ENCODE peak calls at places on chromosomes 16 and 17, in nine cellular contexts. X is heart left ventricle; T is GM12891; W is islet precursor cell; I is stimulated activated CD4-positive, alpha-beta T cell treated with anti-CD3 and anti-CD28 coated beads, Interleukin-1b, Interleukin-23, amount 100 ng/mL, for 24 hours; K is H9; M is activated CD4-positive, alpha-beta T cell treated with anti-CD3 and anti-CD28 coated beads, Interleukin-2, amount 10 ng/mL, durations not matched to agents 7 days and 5 days; O is left ventricle myocardium inferior; G is T follicular helper cell. D is an unnamed sample.

GRCh38 chr17:57589151-57590034 is 155.7 kb downstream of the CCDC182 start:
- DNase-seq in G (no peak), T (no peak), W (no peak), X (no peak), K (no peak), O (no peak), I (no peak), M (no peak), D (no peak)

GRCh38 chr17:10754109-10754508 is 24.3 kb upstream of the TMEM220 start:
- DNase-seq in G (no peak), X (no peak), T (peak; percentile 29), K (peak; percentile 87), M (peak; percentile 39), I (no peak), W (peak; percentile 87), O (no peak), D (peak; percentile 61)

GRCh38 chr17:45018514-45019176 is 32.8 kb downstream of the DCAKD start:
- DNase-seq in I (no peak), O (peak; percentile 37), T (no peak), X (no peak), W (no peak), G (no peak), K (no peak), M (no peak), D (no peak)

GRCh38 chr16:54282202-54282922 is 4.2 kb downstream of the IRX3 start:
- DNase-seq in O (peak; percentile 64), I (no peak), W (peak; percentile 77), X (peak; percentile 65), G (no peak), M (no peak), K (peak; percentile 63), T (no peak), D (peak; percentile 70)

GRCh38 chr16:23160574-23160973 is 11.3 kb upstream of the USP31 start:
- DNase-seq in X (no peak), M (no peak), W (no peak), T (no peak), K (peak; percentile 46), G (no peak), O (no peak), I (no peak), D (no peak)

GRCh38 chr16:28163699-28164584 is 47.8 kb downstream of the XPO6 start:
- DNase-seq in W (no peak), X (no peak), I (no peak), T (no peak), O (no peak), K (no peak), M (no peak), G (no peak), D (peak; percentile 52)

GRCh38 chr17:51119415-51120356 is 982 bp downstream of the SPAG9 start:
- DNase-seq in I (no peak), M (peak; percentile 53), X (peak; percentile 45), T (no peak), O (peak; percentile 41), K (peak; percentile 77), W (peak; percentile 83), G (no peak), D (peak; percentile 76)

GRCh38 chr16:30413116-30413806 is 5.9 kb downstream of the ZNF771 start:
- DNase-seq in T (no peak), K (no peak), W (no peak), I (no peak), X (no peak), O (no peak), M (no peak), G (no peak), D (no peak)

GRCh38 chr16:68146583-68146982 is 61.4 kb downstream of the NFATC3 start:
- DNase-seq in M (no peak), X (no peak), W (no peak), O (no peak), I (no peak), G (no peak), K (no peak), T (no peak), D (peak; percentile 13)

GRCh38 chr17:9994761-9995160 is 89.7 kb upstream of the RCVRN start:
- DNase-seq in M (no peak), X (no peak), T (no peak), G (no peak), W (no peak), K (no peak), O (no peak), I (no peak), D (no peak)

GRCh38 chr16:57533618-57534336 is 2.6 kb downstream of the CCDC102A start:
- DNase-seq in W (peak; percentile 54), X (no peak), M (peak; percentile 46), G (no peak), I (no peak), T (no peak), O (no peak), K (peak; percentile 25), D (peak; percentile 33)

GRCh38 chr17:49520386-49521087 is 25.4 kb downstream of the NGFR start:
- DNase-seq in M (no peak), O (no peak), T (peak; percentile 3), K (peak; percentile 20), X (no peak), G (no peak), W (no peak), I (no peak), D (no peak)

GRCh38 chr17:59505610-59506276 is 59.7 kb upstream of the DHX40 start:
- DNase-seq in W (peak; percentile 94), M (no peak), G (no peak), I (no peak), K (no peak), X (no peak), O (no peak), T (no peak), D (no peak)

GRCh38 chr16:34078697-34079096 is 619.3 kb downstream of the TP53TG3F start:
- DNase-seq in G (no peak), X (no peak), T (no peak), W (no peak), M (no peak), I (no peak), O (no peak), K (no peak), D (peak; percentile 9)

GRCh38 chr16:14289692-14290340 is 218.7 kb downstream of the MRTFB start:
- DNase-seq in X (no peak), M (peak; percentile 38), K (peak; percentile 76), I (no peak), W (peak; percentile 55), O (no peak), G (no peak), T (no peak), D (peak; percentile 62)

GRCh38 chr16:89009343-89010209 is 32.6 kb upstream of the CBFA2T3 start:
- DNase-seq in K (peak; percentile 56), W (peak; percentile 73), X (no peak), T (no peak), G (no peak), M (peak; percentile 54), I (no peak), O (no peak), D (peak; percentile 53)

GRCh38 chr16:228151-228855 is 946 bp downstream of the LUC7L start:
- DNase-seq in X (no peak), G (no peak), M (peak; percentile 32), T (no peak), K (no peak), I (no peak), O (no peak), W (no peak), D (peak; percentile 18)

GRCh38 chr16:54505479-54506247 is 219.1 kb upstream of the IRX3 start:
- DNase-seq in X (no peak), T (no peak), K (no peak), W (no peak), M (no peak), G (no peak), O (no peak), I (no peak), D (no peak)

GRCh38 chr17:55454906-55455474 is 33.4 kb upstream of the MMD start:
- DNase-seq in I (no peak), T (no peak), G (no peak), X (no peak), K (no peak), W (no peak), M (no peak), O (no peak), D (no peak)

GRCh38 chr17:10042589-10043244 is 137.6 kb upstream of the RCVRN start:
- DNase-seq in W (no peak), G (no peak), I (no peak), K (no peak), M (no peak), T (no peak), O (no peak), X (no peak), D (no peak)

GRCh38 chr16:56281256-56281805 is 90.0 kb downstream of the GNAO1 start:
- DNase-seq in G (no peak), W (peak; percentile 71), O (no peak), I (no peak), X (no peak), M (no peak), K (peak; percentile 95), T (no peak), D (peak; percentile 26)

GRCh38 chr16:9909072-9909471 is 273.2 kb downstream of the GRIN2A start:
- DNase-seq in K (no peak), O (no peak), T (no peak), M (no peak), X (no peak), G (no peak), I (no peak), W (no peak), D (no peak)

GRCh38 chr16:673399-673991 is 2.0 kb upstream of the RHBDL1 start:
- DNase-seq in O (no peak), W (no peak), I (no peak), X (no peak), T (no peak), M (no peak), K (no peak), G (no peak), D (no peak)

GRCh38 chr17:81339502-81340296 is 44.6 kb upstream of the SLC38A10 start:
- DNase-seq in K (peak; percentile 78), W (peak; percentile 68), G (no peak), I (no peak), M (no peak), O (no peak), T (no peak), X (no peak), D (no peak)